ENCODE peak calls at places on chromosome 1, in ten cellular contexts. V, K, E, I, D, R, N, O, Q and C are unnamed samples.

GRCh38 chr1:160682983-160683886 is 28.4 kb downstream of the CD48 start:
- DNase-seq in V (no peak), K (no peak), E (no peak), I (no peak), D (peak), R (no peak), N (no peak), O (no peak), Q (no peak), C (no peak)

GRCh38 chr1:168345939-168346338 is 65.3 kb downstream of the TBX19 start:
- DNase-seq in V (no peak), K (no peak), E (no peak), I (no peak), D (no peak), R (no peak), N (no peak), O (no peak), Q (no peak), C (no peak)

GRCh38 chr1:173249349-173249748 is 42.2 kb upstream of the TNFSF4 start:
- DNase-seq in V (no peak), K (no peak), E (no peak), I (no peak), D (no peak), R (no peak), N (no peak), O (no peak), Q (no peak), C (no peak)

GRCh38 chr1:56547977-56548376 is 31.4 kb downstream of the PLPP3 start:
- DNase-seq in V (no peak), K (no peak), E (no peak), I (no peak), D (no peak), R (no peak), N (no peak), O (no peak), Q (no peak), C (no peak)

GRCh38 chr1:4396571-4396970 is 257.8 kb upstream of the AJAP1 start:
- DNase-seq in V (no peak), K (no peak), E (no peak), I (no peak), D (no peak), R (no peak), N (no peak), O (no peak), Q (no peak), C (peak)

GRCh38 chr1:110060034-110060661 is 10.3 kb downstream of the ALX3 start:
- DNase-seq in V (no peak), K (peak), E (peak), I (no peak), D (peak), R (peak), N (no peak), O (peak), Q (peak), C (no peak)

GRCh38 chr1:236301080-236301957 is 19.6 kb upstream of the ERO1B start:
- DNase-seq in V (no peak), K (no peak), E (no peak), I (peak), D (no peak), R (no peak), N (peak), O (no peak), Q (no peak), C (no peak)

GRCh38 chr1:47436304-47436978 is 1.4 kb upstream of the FOXD2 start:
- DNase-seq in V (peak), K (peak), E (peak), I (peak), D (peak), R (peak), N (peak), O (peak), Q (peak), C (peak)

GRCh38 chr1:156114919-156115513 is 505 bp downstream of the LMNA start:
- DNase-seq in V (no peak), K (no peak), E (peak), I (no peak), D (no peak), R (no peak), N (no peak), O (no peak), Q (no peak), C (no peak)

GRCh38 chr1:53532912-53533311 is 73.7 kb downstream of the DMRTB1 start:
- DNase-seq in V (no peak), K (no peak), E (no peak), I (no peak), D (no peak), R (no peak), N (no peak), O (no peak), Q (no peak), C (no peak)

GRCh38 chr1:21869620-21870121 is 57.6 kb downstream of the LDLRAD2 start:
- DNase-seq in V (peak), K (no peak), E (peak), I (peak), D (no peak), R (peak), N (peak), O (no peak), Q (peak), C (peak)

GRCh38 chr1:158506369-158506987 is 34.5 kb downstream of the OR10R2 start:
- DNase-seq in V (peak), K (no peak), E (peak), I (no peak), D (peak), R (peak), N (no peak), O (peak), Q (no peak), C (no peak)

GRCh38 chr1:55033215-55033614 is 6.1 kb upstream of the PCSK9 start:
- DNase-seq in V (no peak), K (no peak), E (no peak), I (no peak), D (no peak), R (no peak), N (no peak), O (no peak), Q (no peak), C (no peak)

GRCh38 chr1:23577056-23577985 is 18.0 kb upstream of the ID3 start:
- DNase-seq in V (peak), K (no peak), E (peak), I (no peak), D (no peak), R (no peak), N (no peak), O (no peak), Q (no peak), C (peak)

GRCh38 chr1:85372683-85373446 is 92.1 kb downstream of the DDAH1 start:
- DNase-seq in V (peak), K (no peak), E (no peak), I (no peak), D (peak), R (no peak), N (no peak), O (no peak), Q (no peak), C (no peak)

GRCh38 chr1:40951943-40952743 is 27.4 kb upstream of the CTPS1 start:
- DNase-seq in V (peak), K (peak), E (peak), I (peak), D (peak), R (peak), N (peak), O (peak), Q (peak), C (no peak)

GRCh38 chr1:183822081-183822611 is 17.2 kb downstream of the RGL1 start:
- DNase-seq in V (no peak), K (no peak), E (no peak), I (no peak), D (no peak), R (no peak), N (no peak), O (no peak), Q (no peak), C (no peak)

GRCh38 chr1:235442788-235443429 is 61.3 kb downstream of the B3GALNT2 start:
- DNase-seq in V (peak), K (no peak), E (peak), I (no peak), D (no peak), R (no peak), N (no peak), O (no peak), Q (peak), C (no peak)

GRCh38 chr1:20185834-20186782 is at the start of the genes PLA2G2C and UBXN10:
- DNase-seq in V (no peak), K (peak), E (no peak), I (no peak), D (no peak), R (no peak), N (peak), O (peak), Q (no peak), C (no peak)

GRCh38 chr1:26158271-26159112 is at the start of gene FAM110D:
- DNase-seq in V (no peak), K (no peak), E (no peak), I (no peak), D (no peak), R (no peak), N (no peak), O (no peak), Q (no peak), C (no peak)

GRCh38 chr1:46691997-46692790 is 20.5 kb downstream of the TEX38 start:
- DNase-seq in V (no peak), K (no peak), E (no peak), I (no peak), D (no peak), R (no peak), N (no peak), O (no peak), Q (no peak), C (no peak)

GRCh38 chr1:179817789-179818188 is 59.8 kb downstream of the TOR1AIP2 start:
- DNase-seq in V (no peak), K (no peak), E (no peak), I (no peak), D (no peak), R (no peak), N (no peak), O (no peak), Q (no peak), C (no peak)

GRCh38 chr1:1599030-1599916 is 662 bp downstream of the FNDC10 start:
- DNase-seq in V (no peak), K (no peak), E (peak), I (no peak), D (peak), R (no peak), N (no peak), O (no peak), Q (no peak), C (no peak)

GRCh38 chr1:206550446-206550845 is 43.1 kb downstream of the RASSF5 start:
- DNase-seq in V (no peak), K (no peak), E (no peak), I (peak), D (no peak), R (no peak), N (peak), O (no peak), Q (no peak), C (no peak)

GRCh38 chr1:165531021-165531420 is 12.8 kb upstream of the LRRC52 start:
- DNase-seq in V (no peak), K (no peak), E (no peak), I (no peak), D (no peak), R (no peak), N (peak), O (no peak), Q (no peak), C (no peak)

GRCh38 chr1:222801067-222801466 is 13.8 kb upstream of the DISP1 start:
- DNase-seq in V (no peak), K (no peak), E (no peak), I (no peak), D (no peak), R (no peak), N (no peak), O (no peak), Q (no peak), C (no peak)

GRCh38 chr1:18955442-18956188 is 861 bp downstream of the IFFO2 start:
- DNase-seq in V (no peak), K (peak), E (peak), I (no peak), D (peak), R (peak), N (peak), O (peak), Q (no peak), C (peak)

GRCh38 chr1:174786760-174787159 is 213.0 kb upstream of the CACYBP start:
- DNase-seq in V (no peak), K (no peak), E (no peak), I (no peak), D (no peak), R (no peak), N (no peak), O (no peak), Q (no peak), C (no peak)

GRCh38 chr1:88609051-88609450 is 75.0 kb upstream of the PKN2 start:
- DNase-seq in V (no peak), K (no peak), E (no peak), I (no peak), D (no peak), R (no peak), N (peak), O (no peak), Q (no peak), C (no peak)

GRCh38 chr1:205994342-205994741 is 8.9 kb downstream of the RAB7B start:
- DNase-seq in V (no peak), K (no peak), E (no peak), I (no peak), D (no peak), R (no peak), N (no peak), O (no peak), Q (no peak), C (no peak)

GRCh38 chr1:147611021-147611426 is 59.3 kb downstream of the ACP6 start:
- DNase-seq in V (no peak), K (no peak), E (no peak), I (no peak), D (no peak), R (peak), N (no peak), O (no peak), Q (no peak), C (no peak)

GRCh38 chr1:214540324-214540723 is 11.1 kb downstream of the PTPN14 start:
- DNase-seq in V (no peak), K (no peak), E (no peak), I (peak), D (no peak), R (no peak), N (peak), O (no peak), Q (no peak), C (no peak)

GRCh38 chr1:185676969-185677368 is 57.2 kb upstream of the HMCN1 start:
- DNase-seq in V (peak), K (no peak), E (no peak), I (no peak), D (no peak), R (no peak), N (no peak), O (no peak), Q (no peak), C (no peak)

GRCh38 chr1:165915480-165916395 is 88.3 kb downstream of the UCK2 start:
- DNase-seq in V (no peak), K (no peak), E (no peak), I (no peak), D (no peak), R (no peak), N (no peak), O (no peak), Q (no peak), C (peak)

GRCh38 chr1:212749924-212750535 is 41.5 kb downstream of the NSL1 start:
- DNase-seq in V (peak), K (no peak), E (peak), I (peak), D (peak), R (peak), N (peak), O (no peak), Q (peak), C (no peak)

GRCh38 chr1:109466440-109467300 is at the start of gene SYPL2:
- DNase-seq in V (no peak), K (no peak), E (no peak), I (no peak), D (no peak), R (no peak), N (no peak), O (peak), Q (no peak), C (no peak)

GRCh38 chr1:151728151-151728711 is 6.9 kb downstream of the RIIAD1 start:
- DNase-seq in V (no peak), K (no peak), E (no peak), I (no peak), D (no peak), R (peak), N (peak), O (no peak), Q (no peak), C (no peak)